ENCODE peak calls at places on chromosomes 7 and 10, in five cellular contexts. W is prostate gland, L is neural progenitor cell, H is lower lobe of right lung, Y is IMR-90. E is an unnamed sample.

GRCh38 chr10:659710-660141 is 29.7 kb downstream of the DIP2C start:
- DNase-seq in W (no peak), L (no peak), H (no peak), Y (peak; percentile 87), E (no peak)

GRCh38 chr7:128831178-128831993 is 1.2 kb downstream of the FLNC start:
- DNase-seq in W (no peak), L (peak; percentile 75), H (no peak), Y (peak; percentile 68), E (no peak)

GRCh38 chr10:81414038-81414437 is 461.0 kb upstream of the NRG3 start:
- DNase-seq in W (no peak), L (peak; percentile 48), H (no peak), Y (no peak), E (no peak)

GRCh38 chr10:132517951-132518521 is 19.6 kb upstream of the INPP5A start:
- DNase-seq in W (no peak), L (peak; percentile 47), H (peak; percentile 40), Y (no peak), E (no peak)

GRCh38 chr7:133486-133885 is 58.9 kb upstream of the FAM20C start:
- DNase-seq in W (no peak), L (no peak), H (no peak), Y (no peak), E (no peak)

GRCh38 chr10:62710182-62710581 is 94.3 kb upstream of the ADO start:
- DNase-seq in W (no peak), L (no peak), H (no peak), Y (no peak), E (no peak)

GRCh38 chr10:79384773-79385391 is 37.6 kb downstream of the PPIF start:
- DNase-seq in W (peak; percentile 3), L (no peak), H (no peak), Y (no peak), E (no peak)

GRCh38 chr10:26367771-26368170 is 70.4 kb upstream of the APBB1IP start:
- DNase-seq in W (no peak), L (peak; percentile 78), H (peak; percentile 54), Y (no peak), E (peak; percentile 30)

GRCh38 chr10:31912289-31912688 is 16.3 kb downstream of the ARHGAP12 start:
- DNase-seq in W (no peak), L (no peak), H (no peak), Y (peak; percentile 59), E (peak; percentile 75)

GRCh38 chr10:83991986-83992753 is 147.1 kb upstream of the GHITM start:
- DNase-seq in W (no peak), L (peak; percentile 78), H (no peak), Y (no peak), E (no peak)

GRCh38 chr7:294440-295154 is 4.6 kb downstream of the FOXL3 start:
- DNase-seq in W (no peak), L (no peak), H (no peak), Y (no peak), E (no peak)

GRCh38 chr10:5543628-5544027 is 18.9 kb downstream of the CALML3 start:
- DNase-seq in W (no peak), L (no peak), H (no peak), Y (peak; percentile 59), E (no peak)

GRCh38 chr7:50068850-50069551 is 24.0 kb downstream of the ZPBP start:
- DNase-seq in W (peak; percentile 66), L (no peak), H (no peak), Y (no peak), E (peak; percentile 68)

GRCh38 chr7:98352621-98353020 is 48.3 kb downstream of the BAIAP2L1 start:
- DNase-seq in W (peak; percentile 17), L (no peak), H (no peak), Y (peak; percentile 90), E (peak; percentile 85)

GRCh38 chr10:124058346-124059003 is 34.9 kb downstream of the CHST15 start:
- DNase-seq in W (no peak), L (no peak), H (no peak), Y (no peak), E (no peak)

GRCh38 chr10:124657806-124658205 is 86.4 kb downstream of the FAM53B start:
- DNase-seq in W (no peak), L (no peak), H (no peak), Y (peak; percentile 29), E (no peak)

GRCh38 chr7:45088821-45089313 is at the start of gene NACAD:
- DNase-seq in W (peak; percentile 26), L (peak; percentile 63), H (no peak), Y (peak; percentile 18), E (no peak)

GRCh38 chr10:25308278-25308677 is 133.5 kb downstream of the GPR158 start:
- DNase-seq in W (no peak), L (no peak), H (no peak), Y (no peak), E (no peak)

GRCh38 chr10:122297583-122297982 is 26.5 kb downstream of the BTBD16 start:
- DNase-seq in W (no peak), L (no peak), H (no peak), Y (no peak), E (no peak)

GRCh38 chr7:101549734-101550133 is 79.4 kb downstream of the MYL10 start:
- DNase-seq in W (no peak), L (no peak), H (peak; percentile 4), Y (no peak), E (no peak)

GRCh38 chr10:72322280-72323058 is 32.2 kb downstream of the DNAJB12 start:
- DNase-seq in W (peak; percentile 50), L (no peak), H (no peak), Y (no peak), E (peak; percentile 97)

GRCh38 chr10:33116293-33116697 is 158.3 kb upstream of the ITGB1 start:
- DNase-seq in W (no peak), L (peak; percentile 79), H (no peak), Y (peak; percentile 83), E (no peak)

GRCh38 chr7:44748948-44749731 is 493 bp downstream of the ZMIZ2 start:
- DNase-seq in W (no peak), L (peak; percentile 53), H (no peak), Y (no peak), E (no peak)

GRCh38 chr10:6239213-6239991 is 36.7 kb downstream of the PFKFB3 start:
- DNase-seq in W (no peak), L (no peak), H (no peak), Y (peak; percentile 99), E (peak; percentile 98)

GRCh38 chr7:23349484-23350157 is 50.5 kb downstream of the MALSU1 start:
- DNase-seq in W (no peak), L (peak; percentile 71), H (no peak), Y (peak; percentile 90), E (peak; percentile 60)

GRCh38 chr10:129035052-129035805 is 431.8 kb upstream of the MGMT start:
- DNase-seq in W (no peak), L (no peak), H (no peak), Y (no peak), E (peak; percentile 18)

GRCh38 chr7:154672659-154673415 is 330.1 kb downstream of the PAXIP1 start:
- DNase-seq in W (no peak), L (no peak), H (no peak), Y (no peak), E (no peak)

GRCh38 chr7:727104-727805 is at the start of gene PRKAR1B:
- DNase-seq in W (no peak), L (peak; percentile 68), H (peak; percentile 50), Y (no peak), E (no peak)

GRCh38 chr7:130896051-130896881 is 162.3 kb upstream of the KLF14 start:
- DNase-seq in W (no peak), L (no peak), H (no peak), Y (peak; percentile 54), E (no peak)

DNA sequence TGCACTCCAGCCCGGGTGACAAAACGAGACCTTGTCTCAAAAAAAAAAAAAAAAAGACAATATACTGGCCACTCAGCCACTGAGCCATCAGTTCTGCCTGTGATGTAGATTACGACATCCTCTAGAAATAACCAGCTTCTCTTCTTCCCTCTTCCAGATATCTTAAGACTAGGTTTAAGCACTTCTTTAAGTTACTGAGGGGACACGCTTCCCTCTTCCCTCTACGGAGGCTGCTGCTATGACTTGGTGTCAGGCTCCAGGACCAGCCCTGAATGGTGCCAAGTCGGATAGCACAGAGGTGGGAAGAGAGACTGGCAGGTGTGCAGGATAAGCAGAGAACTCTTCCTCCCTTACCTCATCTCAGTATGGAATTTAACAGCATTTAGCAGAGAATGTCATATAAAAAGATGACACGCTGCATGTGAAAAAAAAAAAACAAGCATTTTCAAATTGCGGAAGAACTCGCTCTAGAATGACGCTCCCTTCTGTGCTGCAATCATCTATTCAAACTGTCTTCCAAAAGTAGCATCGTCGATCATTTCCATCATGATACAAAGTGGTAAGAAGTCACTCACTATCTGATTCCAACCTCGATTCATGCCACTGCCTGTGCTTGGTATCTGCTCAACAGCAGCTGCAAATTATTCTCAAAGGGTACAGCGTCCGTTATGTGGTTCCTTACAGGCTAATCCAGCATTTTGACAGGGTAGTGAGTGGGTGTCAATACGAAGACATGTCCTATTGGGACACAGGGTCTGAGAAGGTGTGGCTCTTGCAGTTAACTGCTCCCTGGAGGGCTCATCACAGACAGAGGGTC is 13.7 kb downstream of the DAGLB start:
- DNase-seq in W (no peak), L (no peak), H (no peak), Y (no peak), E (no peak)
- H3K27ac ChIP-seq in W (no peak overlapping the region), L (no peak overlapping the region), H (peak overlapping the region; percentile 75), Y (no peak overlapping the region), E (no peak overlapping the region)

GRCh38 chr7:35617076-35617475 is 77.9 kb downstream of the HERPUD2 start:
- DNase-seq in W (no peak), L (no peak), H (no peak), Y (peak; percentile 56), E (no peak)
- H3K4me1 ChIP-seq in W (no peaks in the 10 kb centered on the region), L (no peaks in the 10 kb centered on the region), H (no peaks in the 10 kb centered on the region), Y (peaks cover 19% of the 10 kb centered on the region), E (no peaks in the 10 kb centered on the region)

GRCh38 chr7:42385912-42386311 is 148.9 kb upstream of the GLI3 start:
- DNase-seq in W (no peak), L (no peak), H (no peak), Y (no peak), E (no peak)
- TF ChIP-seq CTCF in W (no peak), L (peak; percentile 25), H (no peak), Y (peak; percentile 9), E (peak; percentile 39)

DNA sequence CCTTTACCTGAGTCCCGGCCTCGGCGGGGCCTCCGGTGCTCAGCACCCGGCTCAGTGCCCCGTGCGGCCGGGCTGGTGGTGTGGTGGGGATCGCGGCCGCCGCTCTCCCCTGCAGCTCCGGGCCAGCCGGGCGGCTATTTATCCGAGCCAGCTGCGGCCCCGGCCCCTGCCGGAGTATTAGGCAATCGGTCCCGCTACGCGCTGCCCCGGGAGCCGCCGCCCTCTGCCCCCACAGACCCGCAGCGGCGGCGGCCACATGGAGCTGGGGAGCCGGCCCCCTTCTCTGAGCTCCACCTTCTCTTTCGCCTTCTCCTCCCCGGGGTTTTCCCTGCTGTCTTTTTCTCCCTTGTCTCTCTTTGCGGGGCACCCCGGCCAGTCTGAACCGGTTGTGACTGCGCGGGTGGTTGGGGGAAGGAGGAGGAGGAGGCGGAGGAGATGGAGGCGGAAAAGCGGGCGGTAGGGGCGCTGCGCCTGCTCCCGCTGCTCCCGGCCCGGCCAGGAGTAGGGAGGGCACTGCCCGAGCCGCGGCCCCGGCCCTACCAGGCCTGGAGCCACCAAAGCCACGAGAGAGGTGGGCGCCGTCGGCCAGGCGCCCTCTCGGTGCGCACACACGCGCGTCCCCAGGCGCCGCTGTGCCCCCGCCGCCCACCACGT is at the start of gene SLC16A9:
- DNase-seq in W (peak; percentile 56), L (peak; percentile 89), H (peak; percentile 54), Y (peak; percentile 11), E (peak; percentile 32)
- H3K27ac ChIP-seq in W (peak within 1 kb of the TSS; percentile 68), L (peak within 1 kb of the TSS; percentile 78), H (no peak within 1 kb of the TSS), Y (no peak within 1 kb of the TSS), E (peak within 1 kb of the TSS; percentile 28)